ENCODE peak calls at places on chromosomes 5 and 9, in seven cellular contexts. I is NCI-H2081, O is islet precursor cell, Q is heart right ventricle, B is iPS DF 6.9, R is tibial artery, Z is COLO829. S is an unnamed sample.

GRCh38 chr5:88602584-88602983 is 280.4 kb downstream of the MEF2C start:
- DNase-seq in I (no peak), O (no peak), Q (no peak), B (peak), R (no peak), Z (no peak), S (no peak)

GRCh38 chr5:80754900-80755299 is 100.1 kb upstream of the DHFR start:
- DNase-seq in I (peak), O (no peak), Q (peak), B (no peak), R (no peak), Z (no peak), S (no peak)

GRCh38 chr5:42277293-42277692 is 145.9 kb upstream of the GHR start:
- DNase-seq in I (no peak), O (no peak), Q (no peak), B (no peak), R (no peak), Z (no peak), S (no peak)

GRCh38 chr9:85569988-85570387 is 171.8 kb downstream of the AGTPBP1 start:
- DNase-seq in I (no peak), O (no peak), Q (no peak), B (no peak), R (no peak), Z (peak), S (peak)

GRCh38 chr5:158502686-158503085 is 597.0 kb downstream of the EBF1 start:
- DNase-seq in I (no peak), O (no peak), Q (no peak), B (no peak), R (no peak), Z (no peak), S (no peak)

GRCh38 chr5:154677921-154678320 is 77.3 kb upstream of the LARP1 start:
- DNase-seq in I (no peak), O (no peak), Q (no peak), B (no peak), R (no peak), Z (no peak), S (peak)

GRCh38 chr5:83026507-83026906 is 50.7 kb downstream of the TMEM167A start:
- DNase-seq in I (no peak), O (peak), Q (no peak), B (no peak), R (no peak), Z (no peak), S (no peak)

GRCh38 chr5:109701252-109701651 is 11.5 kb downstream of the MAN2A1 start:
- DNase-seq in I (no peak), O (no peak), Q (no peak), B (no peak), R (no peak), Z (no peak), S (peak)

GRCh38 chr5:148179234-148179824 is 11.0 kb downstream of the SPINK14 start:
- DNase-seq in I (peak), O (no peak), Q (peak), B (peak), R (no peak), Z (peak), S (peak)

GRCh38 chr9:32345243-32345642 is 39.2 kb upstream of the ACO1 start:
- DNase-seq in I (no peak), O (no peak), Q (no peak), B (peak), R (no peak), Z (no peak), S (no peak)

GRCh38 chr5:157476699-157477408 is 16.8 kb downstream of the NIPAL4 start:
- DNase-seq in I (peak), O (peak), Q (peak), B (no peak), R (no peak), Z (peak), S (peak)

GRCh38 chr9:90070056-90070455 is 465.2 kb downstream of the GADD45G start:
- DNase-seq in I (no peak), O (no peak), Q (no peak), B (no peak), R (no peak), Z (no peak), S (no peak)

GRCh38 chr9:119117409-119117808 is 251.8 kb downstream of the BRINP1 start:
- DNase-seq in I (no peak), O (no peak), Q (no peak), B (no peak), R (no peak), Z (no peak), S (no peak)

GRCh38 chr5:135127604-135128240 is 93.7 kb upstream of the PITX1 start:
- DNase-seq in I (no peak), O (no peak), Q (no peak), B (no peak), R (no peak), Z (no peak), S (peak)

GRCh38 chr5:133238426-133239205 is 186.8 kb downstream of the HSPA4 start:
- DNase-seq in I (no peak), O (no peak), Q (no peak), B (no peak), R (peak), Z (no peak), S (no peak)

GRCh38 chr5:103475629-103476240 is 86.9 kb downstream of the NUDT12 start:
- DNase-seq in I (peak), O (no peak), Q (no peak), B (no peak), R (no peak), Z (peak), S (peak)

GRCh38 chr5:59125961-59126360 is 543.1 kb downstream of the RAB3C start:
- DNase-seq in I (no peak), O (no peak), Q (no peak), B (no peak), R (no peak), Z (no peak), S (no peak)

GRCh38 chr5:76657683-76658311 is 34.6 kb upstream of the F2RL2 start:
- DNase-seq in I (no peak), O (no peak), Q (no peak), B (no peak), R (no peak), Z (no peak), S (no peak)

GRCh38 chr5:37889612-37890317 is 49.9 kb upstream of the GDNF start:
- DNase-seq in I (peak), O (peak), Q (no peak), B (no peak), R (no peak), Z (peak), S (peak)

GRCh38 chr9:10562581-10563343 is 50.0 kb downstream of the PTPRD start:
- DNase-seq in I (no peak), O (no peak), Q (no peak), B (no peak), R (no peak), Z (no peak), S (no peak)

GRCh38 chr9:86202338-86202882 is 57.0 kb downstream of the C9orf153 start:
- DNase-seq in I (peak), O (no peak), Q (peak), B (no peak), R (no peak), Z (peak), S (peak)

GRCh38 chr9:124733964-124734740 is 37.0 kb downstream of the NR6A1 start:
- DNase-seq in I (no peak), O (peak), Q (no peak), B (no peak), R (no peak), Z (no peak), S (no peak)

GRCh38 chr5:161846731-161847130 is 1.2 kb upstream of the GABRA1 start:
- DNase-seq in I (no peak), O (peak), Q (no peak), B (peak), R (no peak), Z (peak), S (no peak)

GRCh38 chr9:85038061-85038460 is 368.5 kb downstream of the NTRK2 start:
- DNase-seq in I (no peak), O (no peak), Q (no peak), B (no peak), R (no peak), Z (no peak), S (no peak)

GRCh38 chr5:27171696-27172362 is 133.4 kb upstream of the CDH9 start:
- DNase-seq in I (no peak), O (no peak), Q (no peak), B (no peak), R (no peak), Z (no peak), S (no peak)

GRCh38 chr9:136198605-136199083 is 6.3 kb downstream of the LHX3 start:
- DNase-seq in I (no peak), O (no peak), Q (no peak), B (no peak), R (no peak), Z (no peak), S (no peak)

GRCh38 chr5:175288048-175288621 is 155.8 kb downstream of the DRD1 start:
- DNase-seq in I (no peak), O (peak), Q (no peak), B (no peak), R (no peak), Z (no peak), S (no peak)

GRCh38 chr5:151694035-151694485 is 7.3 kb upstream of the SPARC start:
- DNase-seq in I (no peak), O (peak), Q (no peak), B (no peak), R (no peak), Z (peak), S (no peak)

GRCh38 chr5:107217721-107218130 is 453.0 kb downstream of the EFNA5 start:
- DNase-seq in I (peak), O (no peak), Q (peak), B (no peak), R (peak), Z (no peak), S (no peak)

GRCh38 chr9:130239363-130239695 is 26.2 kb upstream of the HMCN2 start:
- DNase-seq in I (no peak), O (peak), Q (no peak), B (no peak), R (no peak), Z (no peak), S (no peak)

GRCh38 chr5:6783787-6784186 is 70.6 kb downstream of the TENT4A start:
- DNase-seq in I (no peak), O (peak), Q (no peak), B (no peak), R (no peak), Z (no peak), S (no peak)

S was measured in HFFc6.